ENCODE peak calls at places on chromosomes 16 and 17, in ten cellular contexts. One of them, this sample, is unnamed.

GRCh38 chr17:65218261-65218660 is 81.1 kb downstream of the RGS9 start:
- DNase-seq in NCI-H1436: no peak
- DNase-seq in amniotic stem cell: no peak
- DNase-seq in activated effector memory CD4-positive, alpha-beta T cell treated with anti-CD3 and anti-CD28 coated beads, Interleukin-2, amount 50 U/mL, for 16 hours: no peak
- DNase-seq in central memory CD8-positive, alpha-beta T cell: no peak
- DNase-seq in NCI-H1105: no peak
- DNase-seq in GOT3: no peak
- DNase-seq in body of pancreas: no peak
- DNase-seq in osteocyte: no peak
- DNase-seq in DMS53: no peak
- DNase-seq in this sample: no peak

GRCh38 chr16:50265260-50265659 is 1.1 kb upstream of the ADCY7 start:
- DNase-seq in DMS53: peak
- DNase-seq in osteocyte: no peak
- DNase-seq in central memory CD8-positive, alpha-beta T cell: no peak
- DNase-seq in amniotic stem cell: no peak
- DNase-seq in body of pancreas: no peak
- DNase-seq in activated effector memory CD4-positive, alpha-beta T cell treated with anti-CD3 and anti-CD28 coated beads, Interleukin-2, amount 50 U/mL, for 16 hours: peak
- DNase-seq in NCI-H1105: no peak
- DNase-seq in GOT3: no peak
- DNase-seq in NCI-H1436: no peak
- DNase-seq in this sample: peak

GRCh38 chr17:80152057-80152831 is 5.3 kb upstream of the EIF4A3 start:
- DNase-seq in osteocyte: no peak
- DNase-seq in NCI-H1436: no peak
- DNase-seq in NCI-H1105: no peak
- DNase-seq in GOT3: no peak
- DNase-seq in activated effector memory CD4-positive, alpha-beta T cell treated with anti-CD3 and anti-CD28 coated beads, Interleukin-2, amount 50 U/mL, for 16 hours: no peak
- DNase-seq in DMS53: no peak
- DNase-seq in body of pancreas: no peak
- DNase-seq in central memory CD8-positive, alpha-beta T cell: no peak
- DNase-seq in amniotic stem cell: no peak
- DNase-seq in this sample: no peak

GRCh38 chr16:30166202-30166902 is 17.1 kb upstream of the CORO1A start:
- DNase-seq in activated effector memory CD4-positive, alpha-beta T cell treated with anti-CD3 and anti-CD28 coated beads, Interleukin-2, amount 50 U/mL, for 16 hours: no peak
- DNase-seq in central memory CD8-positive, alpha-beta T cell: no peak
- DNase-seq in GOT3: no peak
- DNase-seq in NCI-H1436: no peak
- DNase-seq in DMS53: no peak
- DNase-seq in NCI-H1105: no peak
- DNase-seq in amniotic stem cell: no peak
- DNase-seq in body of pancreas: no peak
- DNase-seq in osteocyte: no peak
- DNase-seq in this sample: no peak

GRCh38 chr17:79046501-79047280 is 22.7 kb downstream of the C1QTNF1 start:
- DNase-seq in NCI-H1105: no peak
- DNase-seq in amniotic stem cell: no peak
- DNase-seq in central memory CD8-positive, alpha-beta T cell: no peak
- DNase-seq in GOT3: no peak
- DNase-seq in body of pancreas: no peak
- DNase-seq in NCI-H1436: no peak
- DNase-seq in DMS53: no peak
- DNase-seq in osteocyte: no peak
- DNase-seq in activated effector memory CD4-positive, alpha-beta T cell treated with anti-CD3 and anti-CD28 coated beads, Interleukin-2, amount 50 U/mL, for 16 hours: peak
- DNase-seq in this sample: no peak

GRCh38 chr16:24820522-24820921 is 25.2 kb upstream of the SLC5A11 start:
- DNase-seq in osteocyte: no peak
- DNase-seq in NCI-H1105: no peak
- DNase-seq in GOT3: no peak
- DNase-seq in activated effector memory CD4-positive, alpha-beta T cell treated with anti-CD3 and anti-CD28 coated beads, Interleukin-2, amount 50 U/mL, for 16 hours: no peak
- DNase-seq in NCI-H1436: no peak
- DNase-seq in DMS53: no peak
- DNase-seq in amniotic stem cell: no peak
- DNase-seq in body of pancreas: no peak
- DNase-seq in central memory CD8-positive, alpha-beta T cell: no peak
- DNase-seq in this sample: no peak

GRCh38 chr17:58535431-58535830 is 21.0 kb upstream of the MTMR4 start:
- DNase-seq in DMS53: peak
- DNase-seq in osteocyte: no peak
- DNase-seq in amniotic stem cell: no peak
- DNase-seq in NCI-H1436: no peak
- DNase-seq in NCI-H1105: no peak
- DNase-seq in activated effector memory CD4-positive, alpha-beta T cell treated with anti-CD3 and anti-CD28 coated beads, Interleukin-2, amount 50 U/mL, for 16 hours: no peak
- DNase-seq in GOT3: no peak
- DNase-seq in body of pancreas: no peak
- DNase-seq in central memory CD8-positive, alpha-beta T cell: no peak
- DNase-seq in this sample: no peak

GRCh38 chr17:30396612-30397011 is 17.9 kb downstream of the CPD start:
- DNase-seq in DMS53: no peak
- DNase-seq in activated effector memory CD4-positive, alpha-beta T cell treated with anti-CD3 and anti-CD28 coated beads, Interleukin-2, amount 50 U/mL, for 16 hours: no peak
- DNase-seq in NCI-H1436: no peak
- DNase-seq in body of pancreas: no peak
- DNase-seq in NCI-H1105: no peak
- DNase-seq in amniotic stem cell: no peak
- DNase-seq in GOT3: no peak
- DNase-seq in central memory CD8-positive, alpha-beta T cell: no peak
- DNase-seq in osteocyte: no peak
- DNase-seq in this sample: no peak

GRCh38 chr17:68346448-68346847 is 55.2 kb downstream of the ARSG start:
- DNase-seq in NCI-H1105: no peak
- DNase-seq in activated effector memory CD4-positive, alpha-beta T cell treated with anti-CD3 and anti-CD28 coated beads, Interleukin-2, amount 50 U/mL, for 16 hours: peak
- DNase-seq in DMS53: no peak
- DNase-seq in central memory CD8-positive, alpha-beta T cell: peak
- DNase-seq in NCI-H1436: no peak
- DNase-seq in GOT3: no peak
- DNase-seq in osteocyte: no peak
- DNase-seq in body of pancreas: no peak
- DNase-seq in amniotic stem cell: no peak
- DNase-seq in this sample: no peak

GRCh38 chr16:46822270-46822669 is 8.7 kb downstream of the C16orf87 start:
- DNase-seq in DMS53: no peak
- DNase-seq in amniotic stem cell: no peak
- DNase-seq in body of pancreas: no peak
- DNase-seq in activated effector memory CD4-positive, alpha-beta T cell treated with anti-CD3 and anti-CD28 coated beads, Interleukin-2, amount 50 U/mL, for 16 hours: no peak
- DNase-seq in NCI-H1436: no peak
- DNase-seq in NCI-H1105: no peak
- DNase-seq in GOT3: no peak
- DNase-seq in osteocyte: no peak
- DNase-seq in central memory CD8-positive, alpha-beta T cell: no peak
- DNase-seq in this sample: no peak

GRCh38 chr16:67415872-67416793 is at the start of gene ZDHHC1:
- DNase-seq in GOT3: peak
- DNase-seq in DMS53: peak
- DNase-seq in amniotic stem cell: no peak
- DNase-seq in NCI-H1436: peak
- DNase-seq in activated effector memory CD4-positive, alpha-beta T cell treated with anti-CD3 and anti-CD28 coated beads, Interleukin-2, amount 50 U/mL, for 16 hours: peak
- DNase-seq in NCI-H1105: peak
- DNase-seq in body of pancreas: peak
- DNase-seq in osteocyte: peak
- DNase-seq in central memory CD8-positive, alpha-beta T cell: no peak
- DNase-seq in this sample: peak

GRCh38 chr16:56629531-56629930 is 2.9 kb upstream of the MT1M start:
- DNase-seq in NCI-H1436: no peak
- DNase-seq in central memory CD8-positive, alpha-beta T cell: no peak
- DNase-seq in amniotic stem cell: no peak
- DNase-seq in activated effector memory CD4-positive, alpha-beta T cell treated with anti-CD3 and anti-CD28 coated beads, Interleukin-2, amount 50 U/mL, for 16 hours: peak
- DNase-seq in GOT3: no peak
- DNase-seq in osteocyte: no peak
- DNase-seq in NCI-H1105: no peak
- DNase-seq in body of pancreas: no peak
- DNase-seq in DMS53: no peak
- DNase-seq in this sample: no peak